ENCODE peak calls at places on chromosome 6, in six cellular contexts. D is endodermal cell, J is HS-5, E is KBM-7, K is spleen, Z is GF-D8. X is an unnamed sample.

GRCh38 chr6:109493865-109494264 is 10.8 kb upstream of the ZBTB24 start:
- DNase-seq in D (no peak), J (no peak), E (peak), Z (no peak), K (no peak), X (no peak)

GRCh38 chr6:130517444-130517931 is 151.7 kb downstream of the TMEM200A start:
- DNase-seq in J (no peak), D (no peak), K (no peak), Z (no peak), E (no peak), X (no peak)

GRCh38 chr6:161498359-161498758 is 224.5 kb upstream of the AGPAT4 start:
- DNase-seq in D (peak), K (no peak), J (no peak), E (peak), Z (no peak), X (no peak)

GRCh38 chr6:148972481-148972880 is 225.7 kb downstream of the UST start:
- DNase-seq in J (no peak), D (peak), E (no peak), Z (no peak), K (peak), X (peak)

GRCh38 chr6:135188718-135189117 is 7.6 kb downstream of the MYB start:
- DNase-seq in D (no peak), Z (peak), J (no peak), K (no peak), E (peak), X (no peak)

GRCh38 chr6:52746213-52746612 is 17.1 kb downstream of the GSTA2 start:
- DNase-seq in E (no peak), D (no peak), J (no peak), K (no peak), Z (no peak), X (no peak)

GRCh38 chr6:19210849-19211590 is 626.1 kb upstream of the ID4 start:
- DNase-seq in Z (no peak), J (no peak), E (peak), D (peak), K (peak), X (no peak)

GRCh38 chr6:33696538-33697518 is 14.7 kb downstream of the UQCC2 start:
- DNase-seq in Z (no peak), J (no peak), K (peak), E (peak), D (peak), X (peak)

GRCh38 chr6:41074692-41075436 is 2.1 kb downstream of the NFYA start:
- DNase-seq in E (no peak), J (no peak), K (no peak), Z (no peak), D (no peak), X (no peak)

GRCh38 chr6:136290406-136291010 is 862 bp upstream of the BCLAF1 start:
- DNase-seq in K (peak), D (peak), E (peak), J (peak), Z (peak), X (peak)

GRCh38 chr6:82646231-82646615 is 282.6 kb downstream of the TPBG start:
- DNase-seq in Z (no peak), K (no peak), D (no peak), J (no peak), E (no peak), X (no peak)

GRCh38 chr6:156395276-156395675 is 381.9 kb upstream of the ARID1B start:
- DNase-seq in Z (no peak), D (no peak), J (no peak), E (no peak), K (peak), X (no peak)

GRCh38 chr6:152094992-152095592 is 287.6 kb downstream of the ESR1 start:
- DNase-seq in D (peak), E (peak), K (no peak), Z (no peak), J (peak), X (peak)

GRCh38 chr6:3651698-3652229 is 99.7 kb downstream of the PXDC1 start:
- DNase-seq in K (no peak), J (no peak), Z (no peak), D (no peak), E (no peak), X (no peak)

GRCh38 chr6:114249522-114249921 is 93.3 kb downstream of the HS3ST5 start:
- DNase-seq in Z (no peak), E (no peak), K (no peak), D (no peak), J (no peak), X (no peak)

GRCh38 chr6:89048985-89049384 is 31.6 kb upstream of the PNRC1 start:
- DNase-seq in E (no peak), D (no peak), J (peak), K (no peak), Z (no peak), X (no peak)

GRCh38 chr6:165854863-165855593 is 192.0 kb upstream of the PDE10A start:
- DNase-seq in D (no peak), Z (no peak), K (no peak), J (no peak), E (no peak), X (no peak)

GRCh38 chr6:134593024-134593423 is 275.1 kb upstream of the SGK1 start:
- DNase-seq in E (no peak), D (no peak), J (no peak), Z (no peak), K (no peak), X (peak)

GRCh38 chr6:8180327-8181161 is 78.2 kb upstream of the EEF1E1 start:
- DNase-seq in K (no peak), D (peak), J (peak), Z (no peak), E (peak), X (peak)

GRCh38 chr6:12309070-12309469 is 18.9 kb downstream of the EDN1 start:
- DNase-seq in D (no peak), Z (no peak), J (no peak), E (no peak), K (no peak), X (no peak)

GRCh38 chr6:32192608-32193039 is at the start of gene GPSM3:
- DNase-seq in E (peak), D (peak), Z (peak), J (no peak), K (peak), X (no peak)

GRCh38 chr6:43338243-43338642 is 29.6 kb upstream of the CRIP3 start:
- DNase-seq in D (no peak), K (no peak), E (no peak), J (no peak), Z (no peak), X (no peak)

GRCh38 chr6:15796130-15796766 is 133.4 kb upstream of the DTNBP1 start:
- DNase-seq in E (no peak), D (no peak), Z (no peak), J (no peak), K (no peak), X (no peak)

GRCh38 chr6:105137388-105137787 is 42.4 kb downstream of the POPDC3 start:
- DNase-seq in E (no peak), D (peak), J (peak), K (no peak), Z (no peak), X (no peak)

GRCh38 chr6:34044945-34045595 is 100.8 kb downstream of the GRM4 start:
- DNase-seq in D (peak), K (no peak), E (no peak), Z (no peak), J (no peak), X (no peak)

GRCh38 chr6:170134077-170135040 is 156.5 kb downstream of the DLL1 start:
- DNase-seq in D (peak), K (peak), Z (no peak), E (no peak), J (no peak), X (no peak)

X was measured in smooth muscle cell of the brain vasculature.